ENCODE peak calls at places on chromosome 3, in nine cellular contexts. One of them, this sample, is unnamed.

GRCh38 chr3:184186184-184186901 is at the start of gene ABCF3:
- DNase-seq in transverse colon: peak
- DNase-seq in A673: no peak
- DNase-seq in cardiac muscle cell: peak
- DNase-seq in astrocyte of the spinal cord: no peak
- DNase-seq in fibroblast of the aortic adventitia: peak
- DNase-seq in neural progenitor cell: no peak
- DNase-seq in epithelial cell of esophagus: peak
- DNase-seq in body of pancreas: peak
- DNase-seq in this sample: peak

GRCh38 chr3:138950006-138950644 is 3.1 kb downstream of the FOXL2NB start:
- DNase-seq in astrocyte of the spinal cord: no peak
- DNase-seq in fibroblast of the aortic adventitia: no peak
- DNase-seq in transverse colon: no peak
- DNase-seq in neural progenitor cell: peak
- DNase-seq in body of pancreas: no peak
- DNase-seq in A673: peak
- DNase-seq in epithelial cell of esophagus: peak
- DNase-seq in cardiac muscle cell: peak
- DNase-seq in this sample: peak

GRCh38 chr3:126731044-126731443 is 27.0 kb downstream of the CHCHD6 start:
- DNase-seq in cardiac muscle cell: no peak
- DNase-seq in astrocyte of the spinal cord: no peak
- DNase-seq in fibroblast of the aortic adventitia: no peak
- DNase-seq in neural progenitor cell: no peak
- DNase-seq in A673: no peak
- DNase-seq in body of pancreas: peak
- DNase-seq in transverse colon: no peak
- DNase-seq in epithelial cell of esophagus: no peak
- DNase-seq in this sample: no peak

GRCh38 chr3:122101646-122102045 is 46.5 kb downstream of the CD86 start:
- DNase-seq in fibroblast of the aortic adventitia: peak
- DNase-seq in neural progenitor cell: peak
- DNase-seq in transverse colon: no peak
- DNase-seq in body of pancreas: peak
- DNase-seq in epithelial cell of esophagus: peak
- DNase-seq in cardiac muscle cell: peak
- DNase-seq in astrocyte of the spinal cord: peak
- DNase-seq in A673: peak
- DNase-seq in this sample: peak

GRCh38 chr3:13193320-13194284 is 120.4 kb upstream of the IQSEC1 start:
- DNase-seq in neural progenitor cell: peak
- DNase-seq in body of pancreas: peak
- DNase-seq in fibroblast of the aortic adventitia: no peak
- DNase-seq in astrocyte of the spinal cord: no peak
- DNase-seq in epithelial cell of esophagus: no peak
- DNase-seq in A673: no peak
- DNase-seq in cardiac muscle cell: no peak
- DNase-seq in transverse colon: no peak
- DNase-seq in this sample: no peak

GRCh38 chr3:138186216-138186615 is 885 bp upstream of the ARMC8 start:
- DNase-seq in transverse colon: no peak
- DNase-seq in A673: no peak
- DNase-seq in neural progenitor cell: peak
- DNase-seq in body of pancreas: no peak
- DNase-seq in astrocyte of the spinal cord: no peak
- DNase-seq in fibroblast of the aortic adventitia: no peak
- DNase-seq in epithelial cell of esophagus: no peak
- DNase-seq in cardiac muscle cell: no peak
- DNase-seq in this sample: peak

GRCh38 chr3:108114423-108115065 is 23.7 kb upstream of the CD47 start:
- DNase-seq in astrocyte of the spinal cord: no peak
- DNase-seq in A673: no peak
- DNase-seq in cardiac muscle cell: no peak
- DNase-seq in epithelial cell of esophagus: peak
- DNase-seq in fibroblast of the aortic adventitia: no peak
- DNase-seq in transverse colon: no peak
- DNase-seq in body of pancreas: no peak
- DNase-seq in neural progenitor cell: no peak
- DNase-seq in this sample: no peak

GRCh38 chr3:195916291-195916690 is 7.9 kb upstream of the TNK2 start:
- DNase-seq in A673: no peak
- DNase-seq in epithelial cell of esophagus: peak
- DNase-seq in body of pancreas: no peak
- DNase-seq in neural progenitor cell: no peak
- DNase-seq in fibroblast of the aortic adventitia: no peak
- DNase-seq in cardiac muscle cell: no peak
- DNase-seq in transverse colon: no peak
- DNase-seq in astrocyte of the spinal cord: no peak
- DNase-seq in this sample: no peak

GRCh38 chr3:123271466-123272159 is 69.9 kb downstream of the SEC22A start:
- DNase-seq in cardiac muscle cell: peak
- DNase-seq in neural progenitor cell: no peak
- DNase-seq in A673: no peak
- DNase-seq in astrocyte of the spinal cord: no peak
- DNase-seq in transverse colon: no peak
- DNase-seq in fibroblast of the aortic adventitia: peak
- DNase-seq in body of pancreas: no peak
- DNase-seq in epithelial cell of esophagus: no peak
- DNase-seq in this sample: no peak

GRCh38 chr3:183385698-183386590 is 42.5 kb downstream of the MCF2L2 start:
- DNase-seq in body of pancreas: peak
- DNase-seq in transverse colon: peak
- DNase-seq in A673: peak
- DNase-seq in astrocyte of the spinal cord: peak
- DNase-seq in fibroblast of the aortic adventitia: peak
- DNase-seq in cardiac muscle cell: peak
- DNase-seq in epithelial cell of esophagus: peak
- DNase-seq in neural progenitor cell: peak
- DNase-seq in this sample: peak

GRCh38 chr3:36738701-36739100 is 25.7 kb downstream of the DCLK3 start:
- DNase-seq in cardiac muscle cell: peak
- DNase-seq in astrocyte of the spinal cord: no peak
- DNase-seq in epithelial cell of esophagus: no peak
- DNase-seq in neural progenitor cell: no peak
- DNase-seq in body of pancreas: peak
- DNase-seq in A673: no peak
- DNase-seq in fibroblast of the aortic adventitia: no peak
- DNase-seq in transverse colon: no peak
- DNase-seq in this sample: peak

GRCh38 chr3:60708191-60708975 is 542.9 kb downstream of the FHIT start:
- DNase-seq in body of pancreas: no peak
- DNase-seq in fibroblast of the aortic adventitia: peak
- DNase-seq in epithelial cell of esophagus: peak
- DNase-seq in cardiac muscle cell: no peak
- DNase-seq in A673: peak
- DNase-seq in neural progenitor cell: no peak
- DNase-seq in astrocyte of the spinal cord: peak
- DNase-seq in transverse colon: no peak
- DNase-seq in this sample: peak

GRCh38 chr3:73614385-73614784 is 10.4 kb downstream of the PDZRN3 start:
- DNase-seq in cardiac muscle cell: peak
- DNase-seq in neural progenitor cell: no peak
- DNase-seq in epithelial cell of esophagus: peak
- DNase-seq in astrocyte of the spinal cord: peak
- DNase-seq in body of pancreas: peak
- DNase-seq in A673: no peak
- DNase-seq in transverse colon: peak
- DNase-seq in fibroblast of the aortic adventitia: peak
- DNase-seq in this sample: peak

GRCh38 chr3:15682766-15683165 is 81.2 kb downstream of the BTD start:
- DNase-seq in A673: no peak
- DNase-seq in cardiac muscle cell: peak
- DNase-seq in transverse colon: no peak
- DNase-seq in fibroblast of the aortic adventitia: peak
- DNase-seq in astrocyte of the spinal cord: no peak
- DNase-seq in neural progenitor cell: no peak
- DNase-seq in body of pancreas: no peak
- DNase-seq in epithelial cell of esophagus: no peak
- DNase-seq in this sample: peak

GRCh38 chr3:38549957-38550840 is 54.1 kb downstream of the EXOG start:
- DNase-seq in transverse colon: peak
- DNase-seq in epithelial cell of esophagus: no peak
- DNase-seq in cardiac muscle cell: no peak
- DNase-seq in neural progenitor cell: no peak
- DNase-seq in astrocyte of the spinal cord: no peak
- DNase-seq in body of pancreas: no peak
- DNase-seq in A673: no peak
- DNase-seq in fibroblast of the aortic adventitia: no peak
- DNase-seq in this sample: no peak

GRCh38 chr3:106332135-106332534 is 463.3 kb upstream of the CBLB start:
- DNase-seq in A673: no peak
- DNase-seq in neural progenitor cell: no peak
- DNase-seq in cardiac muscle cell: no peak
- DNase-seq in astrocyte of the spinal cord: no peak
- DNase-seq in transverse colon: no peak
- DNase-seq in body of pancreas: no peak
- DNase-seq in epithelial cell of esophagus: no peak
- DNase-seq in fibroblast of the aortic adventitia: no peak
- DNase-seq in this sample: no peak

GRCh38 chr3:106329505-106329904 is 460.7 kb upstream of the CBLB start:
- DNase-seq in fibroblast of the aortic adventitia: no peak
- DNase-seq in neural progenitor cell: no peak
- DNase-seq in cardiac muscle cell: no peak
- DNase-seq in transverse colon: no peak
- DNase-seq in astrocyte of the spinal cord: no peak
- DNase-seq in epithelial cell of esophagus: no peak
- DNase-seq in A673: no peak
- DNase-seq in body of pancreas: no peak
- DNase-seq in this sample: no peak

GRCh38 chr3:106331636-106332035 is 462.8 kb upstream of the CBLB start:
- DNase-seq in body of pancreas: no peak
- DNase-seq in transverse colon: no peak
- DNase-seq in cardiac muscle cell: no peak
- DNase-seq in fibroblast of the aortic adventitia: no peak
- DNase-seq in neural progenitor cell: no peak
- DNase-seq in astrocyte of the spinal cord: no peak
- DNase-seq in epithelial cell of esophagus: no peak
- DNase-seq in A673: no peak
- DNase-seq in this sample: no peak

GRCh38 chr3:106333911-106334618 is 465.3 kb upstream of the CBLB start:
- DNase-seq in astrocyte of the spinal cord: peak
- DNase-seq in A673: no peak
- DNase-seq in transverse colon: no peak
- DNase-seq in body of pancreas: no peak
- DNase-seq in neural progenitor cell: no peak
- DNase-seq in fibroblast of the aortic adventitia: peak
- DNase-seq in epithelial cell of esophagus: peak
- DNase-seq in cardiac muscle cell: peak
- DNase-seq in this sample: peak

DNA sequence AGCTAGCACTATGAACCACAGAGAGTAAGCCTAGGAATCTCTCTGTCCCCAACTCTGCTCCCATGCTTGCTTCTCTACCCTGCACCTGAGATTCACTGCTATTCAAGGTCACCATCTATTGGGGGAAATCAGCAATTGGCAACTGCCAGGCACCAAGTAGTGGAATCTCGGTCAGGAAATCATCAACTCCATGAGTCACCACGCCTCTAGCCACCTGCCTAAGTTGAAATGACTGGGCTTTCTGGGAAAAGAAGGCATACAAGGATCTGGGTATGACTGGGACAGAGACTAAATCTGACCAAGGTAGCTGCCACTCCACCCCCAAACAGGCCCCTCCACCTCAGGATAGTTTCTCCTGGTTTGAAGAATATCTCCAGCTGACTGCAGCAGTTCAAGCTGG is 464.1 kb upstream of the CBLB start:
- DNase-seq in body of pancreas: no peak
- DNase-seq in astrocyte of the spinal cord: peak
- DNase-seq in A673: peak
- DNase-seq in neural progenitor cell: no peak
- DNase-seq in transverse colon: no peak
- DNase-seq in epithelial cell of esophagus: peak
- DNase-seq in fibroblast of the aortic adventitia: no peak
- DNase-seq in cardiac muscle cell: no peak
- DNase-seq in this sample: no peak
- TF ChIP-seq CTCF in body of pancreas: no peak
- TF ChIP-seq CTCF in astrocyte of the spinal cord: no peak
- TF ChIP-seq CTCF in A673: no peak
- TF ChIP-seq CTCF in neural progenitor cell: no peak
- TF ChIP-seq CTCF in transverse colon: no peak
- TF ChIP-seq CTCF in epithelial cell of esophagus: no peak
- TF ChIP-seq CTCF in fibroblast of the aortic adventitia: no peak
- TF ChIP-seq CTCF in cardiac muscle cell: no peak
- TF ChIP-seq CTCF in this sample: no peak

DNA sequence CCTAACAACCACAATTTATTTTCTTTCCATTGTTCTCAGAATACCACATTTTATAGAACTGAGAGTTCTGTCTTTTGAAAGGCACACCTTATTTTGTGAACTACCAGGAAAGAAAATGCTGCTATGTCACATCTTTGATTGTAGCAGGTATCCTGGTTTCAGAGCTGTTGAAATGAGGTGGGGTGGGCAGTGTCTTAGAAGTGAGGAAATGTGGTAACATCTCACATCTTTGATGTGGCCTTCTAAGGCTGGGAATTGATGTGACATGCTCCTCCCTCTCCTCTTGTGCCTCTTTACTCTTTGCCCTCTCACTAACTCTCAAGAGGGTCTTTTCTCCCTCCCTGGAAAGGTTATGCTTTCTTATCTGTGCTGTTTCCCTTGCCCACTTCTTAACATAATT is 23.8 kb upstream of the SPTSSB start:
- DNase-seq in cardiac muscle cell: no peak
- DNase-seq in astrocyte of the spinal cord: no peak
- DNase-seq in epithelial cell of esophagus: no peak
- DNase-seq in A673: no peak
- DNase-seq in body of pancreas: no peak
- DNase-seq in fibroblast of the aortic adventitia: no peak
- DNase-seq in neural progenitor cell: no peak
- DNase-seq in transverse colon: no peak
- DNase-seq in this sample: no peak
- H3K4me3 ChIP-seq in cardiac muscle cell: no peak
- H3K4me3 ChIP-seq in astrocyte of the spinal cord: no peak
- H3K4me3 ChIP-seq in epithelial cell of esophagus: no peak
- H3K4me3 ChIP-seq in A673: no peak
- H3K4me3 ChIP-seq in body of pancreas: no peak
- H3K4me3 ChIP-seq in fibroblast of the aortic adventitia: no peak
- H3K4me3 ChIP-seq in neural progenitor cell: no peak
- H3K4me3 ChIP-seq in transverse colon: no peak
- H3K4me3 ChIP-seq in this sample: no peak

GRCh38 chr3:33132019-33132360 is 18.2 kb downstream of the CRTAP start:
- DNase-seq in neural progenitor cell: no peak
- DNase-seq in astrocyte of the spinal cord: no peak
- DNase-seq in fibroblast of the aortic adventitia: no peak
- DNase-seq in cardiac muscle cell: no peak
- DNase-seq in body of pancreas: no peak
- DNase-seq in A673: no peak
- DNase-seq in transverse colon: no peak
- DNase-seq in epithelial cell of esophagus: no peak
- DNase-seq in this sample: no peak
- TF ChIP-seq CTCF in neural progenitor cell: no peak
- TF ChIP-seq CTCF in astrocyte of the spinal cord: no peak
- TF ChIP-seq CTCF in fibroblast of the aortic adventitia: no peak
- TF ChIP-seq CTCF in cardiac muscle cell: no peak
- TF ChIP-seq CTCF in body of pancreas: no peak
- TF ChIP-seq CTCF in A673: no peak
- TF ChIP-seq CTCF in transverse colon: no peak
- TF ChIP-seq CTCF in epithelial cell of esophagus: no peak
- TF ChIP-seq CTCF in this sample: no peak

DNA sequence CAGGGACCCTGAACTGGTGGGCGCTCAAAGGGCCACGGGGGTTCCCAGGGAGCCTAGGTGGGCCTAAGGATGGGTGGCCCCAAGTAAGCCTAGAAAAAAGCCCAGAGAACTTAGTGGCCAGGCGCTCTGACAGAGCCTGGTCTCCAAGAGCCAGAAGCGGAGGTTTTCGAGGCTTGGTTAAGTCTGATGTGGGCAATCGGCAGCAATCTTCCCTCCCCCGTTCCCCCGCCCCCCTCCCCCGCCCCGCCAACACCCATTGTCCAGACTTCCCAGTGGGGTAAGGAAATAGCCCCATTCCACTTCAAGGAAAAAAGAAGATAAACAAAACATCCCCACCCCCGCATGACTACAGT is 6.7 kb downstream of the EOMES start:
- DNase-seq in epithelial cell of esophagus: no peak
- DNase-seq in A673: no peak
- DNase-seq in cardiac muscle cell: no peak
- DNase-seq in neural progenitor cell: no peak
- DNase-seq in astrocyte of the spinal cord: no peak
- DNase-seq in body of pancreas: no peak
- DNase-seq in fibroblast of the aortic adventitia: no peak
- DNase-seq in transverse colon: no peak
- DNase-seq in this sample: no peak
- H3K4me3 ChIP-seq in epithelial cell of esophagus: no peak
- H3K4me3 ChIP-seq in A673: no peak
- H3K4me3 ChIP-seq in cardiac muscle cell: peak
- H3K4me3 ChIP-seq in neural progenitor cell: peak
- H3K4me3 ChIP-seq in astrocyte of the spinal cord: no peak
- H3K4me3 ChIP-seq in body of pancreas: no peak
- H3K4me3 ChIP-seq in fibroblast of the aortic adventitia: peak
- H3K4me3 ChIP-seq in transverse colon: no peak
- H3K4me3 ChIP-seq in this sample: no peak